ENCODE peak calls at places on chromosomes 1 and 21, in five cellular contexts. One of them, this sample, is unnamed.

GRCh38 chr21:34988139-34988538 is 61.0 kb downstream of the RUNX1 start:
- DNase-seq in fibroblast of the aortic adventitia: no peak
- DNase-seq in brain microvascular endothelial cell: no peak
- DNase-seq in nephron progenitor cell: peak; percentile 10
- DNase-seq in astrocyte of the cerebellum: no peak
- DNase-seq in this sample: no peak

GRCh38 chr21:32001390-32001789 is 128.6 kb downstream of the HUNK start:
- DNase-seq in fibroblast of the aortic adventitia: no peak
- DNase-seq in brain microvascular endothelial cell: no peak
- DNase-seq in nephron progenitor cell: no peak
- DNase-seq in astrocyte of the cerebellum: peak; percentile 3
- DNase-seq in this sample: no peak

GRCh38 chr1:21911205-21912001 is 25.7 kb downstream of the HSPG2 start:
- DNase-seq in fibroblast of the aortic adventitia: peak; percentile 71
- DNase-seq in brain microvascular endothelial cell: no peak
- DNase-seq in nephron progenitor cell: no peak
- DNase-seq in astrocyte of the cerebellum: no peak
- DNase-seq in this sample: no peak

GRCh38 chr1:223667484-223668182 is 2.1 kb upstream of the CAPN8 start:
- DNase-seq in fibroblast of the aortic adventitia: no peak
- DNase-seq in brain microvascular endothelial cell: no peak
- DNase-seq in nephron progenitor cell: no peak
- DNase-seq in astrocyte of the cerebellum: no peak
- DNase-seq in this sample: no peak

GRCh38 chr1:179247923-179248322 is 18.4 kb upstream of the ABL2 start:
- DNase-seq in fibroblast of the aortic adventitia: no peak
- DNase-seq in brain microvascular endothelial cell: no peak
- DNase-seq in nephron progenitor cell: no peak
- DNase-seq in astrocyte of the cerebellum: no peak
- DNase-seq in this sample: no peak

GRCh38 chr1:203271018-203271743 is 34.1 kb upstream of the BTG2 start:
- DNase-seq in fibroblast of the aortic adventitia: peak; percentile 75
- DNase-seq in brain microvascular endothelial cell: peak; percentile 66
- DNase-seq in nephron progenitor cell: no peak
- DNase-seq in astrocyte of the cerebellum: no peak
- DNase-seq in this sample: no peak

GRCh38 chr1:50529510-50529909 is 106.3 kb upstream of the DMRTA2 start:
- DNase-seq in fibroblast of the aortic adventitia: no peak
- DNase-seq in brain microvascular endothelial cell: no peak
- DNase-seq in nephron progenitor cell: no peak
- DNase-seq in astrocyte of the cerebellum: no peak
- DNase-seq in this sample: no peak

GRCh38 chr1:223153177-223154119 is 10.4 kb upstream of the TLR5 start:
- DNase-seq in fibroblast of the aortic adventitia: peak; percentile 34
- DNase-seq in brain microvascular endothelial cell: peak; percentile 32
- DNase-seq in nephron progenitor cell: no peak
- DNase-seq in astrocyte of the cerebellum: no peak
- DNase-seq in this sample: no peak

GRCh38 chr1:184390889-184391288 is 4.1 kb downstream of the C1orf21 start:
- DNase-seq in fibroblast of the aortic adventitia: peak; percentile 34
- DNase-seq in brain microvascular endothelial cell: no peak
- DNase-seq in nephron progenitor cell: no peak
- DNase-seq in astrocyte of the cerebellum: no peak
- DNase-seq in this sample: no peak

GRCh38 chr1:169326644-169327316 is 40.8 kb downstream of the NME7 start:
- DNase-seq in fibroblast of the aortic adventitia: peak; percentile 51
- DNase-seq in brain microvascular endothelial cell: no peak
- DNase-seq in nephron progenitor cell: no peak
- DNase-seq in astrocyte of the cerebellum: peak; percentile 16
- DNase-seq in this sample: no peak

GRCh38 chr1:118947790-118948189 is 40.4 kb downstream of the TBX15 start:
- DNase-seq in fibroblast of the aortic adventitia: peak; percentile 88
- DNase-seq in brain microvascular endothelial cell: peak; percentile 96
- DNase-seq in nephron progenitor cell: no peak
- DNase-seq in astrocyte of the cerebellum: no peak
- DNase-seq in this sample: no peak

GRCh38 chr1:10424034-10424433 is 6.2 kb upstream of the CENPS start:
- DNase-seq in fibroblast of the aortic adventitia: peak; percentile 69
- DNase-seq in brain microvascular endothelial cell: no peak
- DNase-seq in nephron progenitor cell: no peak
- DNase-seq in astrocyte of the cerebellum: no peak
- DNase-seq in this sample: no peak

GRCh38 chr1:954927-955326 is 4.1 kb downstream of the NOC2L start:
- DNase-seq in fibroblast of the aortic adventitia: no peak
- DNase-seq in brain microvascular endothelial cell: no peak
- DNase-seq in nephron progenitor cell: no peak
- DNase-seq in astrocyte of the cerebellum: no peak
- DNase-seq in this sample: no peak

GRCh38 chr1:65958561-65959350 is 166.1 kb downstream of the PDE4B start:
- DNase-seq in fibroblast of the aortic adventitia: peak; percentile 68
- DNase-seq in brain microvascular endothelial cell: peak; percentile 54
- DNase-seq in nephron progenitor cell: peak; percentile 29
- DNase-seq in astrocyte of the cerebellum: peak; percentile 49
- DNase-seq in this sample: no peak

GRCh38 chr1:109808703-109809102 is 45.0 kb upstream of the EPS8L3 start:
- DNase-seq in fibroblast of the aortic adventitia: no peak
- DNase-seq in brain microvascular endothelial cell: no peak
- DNase-seq in nephron progenitor cell: no peak
- DNase-seq in astrocyte of the cerebellum: no peak
- DNase-seq in this sample: no peak
- TF ChIP-seq CTCF in fibroblast of the aortic adventitia: no peak
- TF ChIP-seq CTCF in brain microvascular endothelial cell: no peak
- TF ChIP-seq CTCF in nephron progenitor cell: no peak
- TF ChIP-seq CTCF in astrocyte of the cerebellum: no peak
- TF ChIP-seq CTCF in this sample: no peak

DNA sequence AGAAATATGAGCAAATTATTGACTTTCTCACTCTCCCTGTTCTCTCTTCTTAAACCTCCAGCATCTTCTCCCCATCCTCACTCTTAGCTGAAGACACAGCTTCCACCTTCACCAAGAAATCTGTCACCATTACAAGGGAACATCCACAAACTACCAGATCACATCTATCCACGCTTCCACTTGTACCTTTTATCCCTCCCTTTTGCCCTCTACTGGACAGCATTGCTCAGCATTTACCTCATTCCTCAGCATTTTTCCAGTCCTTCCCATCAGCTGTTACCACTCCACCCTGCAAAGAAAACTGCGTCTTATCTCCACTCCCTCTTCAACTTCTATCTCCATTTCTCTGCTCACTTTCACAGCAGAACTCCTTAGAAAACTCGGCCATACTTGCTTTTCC is 42.6 kb downstream of the KCNJ6 start:
- DNase-seq in fibroblast of the aortic adventitia: peak; percentile 15
- DNase-seq in brain microvascular endothelial cell: no peak
- DNase-seq in nephron progenitor cell: no peak
- DNase-seq in astrocyte of the cerebellum: no peak
- DNase-seq in this sample: no peak
- TF ChIP-seq CTCF in fibroblast of the aortic adventitia: no peak
- TF ChIP-seq CTCF in brain microvascular endothelial cell: peak; percentile 54
- TF ChIP-seq CTCF in nephron progenitor cell: no peak
- TF ChIP-seq CTCF in astrocyte of the cerebellum: peak; percentile 19
- TF ChIP-seq CTCF in this sample: no peak

GRCh38 chr1:247680171-247680570 is 632 bp upstream of the OR13G1 start:
- DNase-seq in fibroblast of the aortic adventitia: no peak
- DNase-seq in brain microvascular endothelial cell: no peak
- DNase-seq in nephron progenitor cell: no peak
- DNase-seq in astrocyte of the cerebellum: no peak
- DNase-seq in this sample: no peak

GRCh38 chr1:247679639-247680038 is at the start of gene OR13G1:
- DNase-seq in fibroblast of the aortic adventitia: no peak
- DNase-seq in brain microvascular endothelial cell: no peak
- DNase-seq in nephron progenitor cell: no peak
- DNase-seq in astrocyte of the cerebellum: no peak
- DNase-seq in this sample: no peak

DNA sequence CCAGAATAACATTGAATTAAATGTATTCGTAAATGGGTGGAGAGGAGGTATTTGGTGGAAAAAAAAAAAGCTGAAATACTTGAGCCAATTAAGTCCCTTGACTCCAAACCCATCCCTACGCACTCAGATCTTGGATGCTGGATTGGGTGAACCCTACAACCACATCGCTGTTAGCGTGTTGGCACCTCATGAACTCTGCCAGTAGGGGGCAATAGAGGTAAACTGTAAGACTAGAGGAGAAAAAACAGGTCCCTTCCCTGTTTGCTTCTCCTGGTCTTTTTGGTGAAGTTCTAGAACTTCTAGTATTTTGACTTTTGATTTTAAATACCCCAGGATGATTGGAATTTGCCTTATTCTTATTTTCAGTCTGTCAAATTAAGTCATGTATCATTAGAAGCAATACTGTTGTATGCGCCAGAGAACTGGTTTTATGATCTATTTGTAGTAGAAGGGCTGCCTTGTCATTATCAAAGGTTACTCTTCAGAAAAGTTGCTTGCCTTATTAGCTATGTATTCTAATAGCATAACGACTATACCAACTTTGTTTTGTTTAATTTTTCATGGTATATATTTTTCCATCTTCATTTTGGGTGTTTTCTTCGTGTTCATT is 1.9 kb upstream of the OR13G1 start:
- DNase-seq in fibroblast of the aortic adventitia: peak; percentile 15
- DNase-seq in brain microvascular endothelial cell: peak; percentile 28
- DNase-seq in nephron progenitor cell: peak; percentile 61
- DNase-seq in astrocyte of the cerebellum: peak; percentile 31
- DNase-seq in this sample: no peak
- TF ChIP-seq CTCF in fibroblast of the aortic adventitia: peak; percentile 48
- TF ChIP-seq CTCF in brain microvascular endothelial cell: peak; percentile 87
- TF ChIP-seq CTCF in nephron progenitor cell: peak; percentile 88
- TF ChIP-seq CTCF in astrocyte of the cerebellum: peak; percentile 88
- TF ChIP-seq CTCF in this sample: peak; percentile 68

DNA sequence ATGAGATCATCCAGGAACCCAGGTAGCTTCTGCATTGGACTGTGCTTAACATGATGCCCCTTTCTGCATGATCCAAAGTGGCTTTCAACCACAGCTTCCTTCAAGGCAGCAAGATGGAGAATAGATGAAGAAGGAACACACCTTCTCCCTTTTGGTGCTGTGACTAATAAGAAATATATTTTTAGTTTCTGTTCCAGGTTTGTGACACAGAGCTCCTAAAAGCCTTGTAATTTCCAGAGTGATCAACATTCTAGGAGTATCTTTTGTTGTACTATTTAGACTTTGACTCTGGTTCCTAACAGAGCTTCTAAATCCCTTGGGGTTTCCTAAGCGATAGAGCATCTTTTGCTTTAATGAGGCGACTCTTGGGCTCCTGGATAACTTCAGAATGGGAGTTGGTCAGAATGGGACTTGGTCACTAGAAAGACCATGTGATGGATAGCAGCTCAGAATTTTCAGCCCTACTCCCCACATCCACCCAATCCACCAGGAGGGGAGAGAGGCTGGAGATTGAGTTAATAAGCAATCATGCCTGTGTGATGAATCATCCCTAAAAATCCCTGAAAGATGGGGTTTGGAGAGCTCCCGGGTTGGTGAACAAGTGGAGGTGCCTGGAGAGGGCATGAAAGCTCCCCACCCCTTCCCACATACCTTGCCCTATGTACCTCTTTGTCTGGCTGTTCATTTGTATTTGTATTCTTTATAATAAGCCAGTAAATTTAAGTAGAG is 134.8 kb downstream of the FGGY start:
- DNase-seq in fibroblast of the aortic adventitia: peak; percentile 39
- DNase-seq in brain microvascular endothelial cell: no peak
- DNase-seq in nephron progenitor cell: no peak
- DNase-seq in astrocyte of the cerebellum: no peak
- DNase-seq in this sample: no peak
- TF ChIP-seq CTCF in fibroblast of the aortic adventitia: peak; percentile 9
- TF ChIP-seq CTCF in brain microvascular endothelial cell: no peak
- TF ChIP-seq CTCF in nephron progenitor cell: no peak
- TF ChIP-seq CTCF in astrocyte of the cerebellum: no peak
- TF ChIP-seq CTCF in this sample: no peak

GRCh38 chr1:155094622-155094948 is 15.9 kb downstream of the EFNA3 start:
- DNase-seq in fibroblast of the aortic adventitia: no peak
- DNase-seq in brain microvascular endothelial cell: no peak
- DNase-seq in nephron progenitor cell: no peak
- DNase-seq in astrocyte of the cerebellum: no peak
- DNase-seq in this sample: no peak
- TF ChIP-seq CTCF in fibroblast of the aortic adventitia: no peak
- TF ChIP-seq CTCF in brain microvascular endothelial cell: no peak
- TF ChIP-seq CTCF in nephron progenitor cell: no peak
- TF ChIP-seq CTCF in astrocyte of the cerebellum: no peak
- TF ChIP-seq CTCF in this sample: no peak

DNA sequence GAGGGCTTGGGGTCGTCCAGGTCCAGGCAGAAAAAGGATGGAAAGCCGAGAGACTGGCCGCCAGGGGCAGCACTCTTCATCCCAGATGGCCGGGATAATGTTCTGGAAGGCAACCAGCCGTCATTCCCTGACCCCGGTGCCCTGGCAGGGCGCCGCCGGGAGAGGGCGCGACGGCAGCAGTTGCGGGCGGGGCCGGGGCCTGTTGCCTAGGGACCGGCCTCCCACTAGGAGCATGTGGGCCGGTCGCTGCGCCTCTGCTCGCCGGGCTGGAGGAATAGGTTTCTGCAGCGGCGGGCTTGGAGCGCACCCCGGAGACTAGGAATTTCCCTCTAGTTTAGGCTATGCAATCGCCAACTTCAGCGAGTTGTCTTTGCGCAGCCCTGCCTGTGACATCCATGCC is 11.0 kb downstream of the DMRTB1 start:
- DNase-seq in fibroblast of the aortic adventitia: peak; percentile 61
- DNase-seq in brain microvascular endothelial cell: peak; percentile 69
- DNase-seq in nephron progenitor cell: peak; percentile 94
- DNase-seq in astrocyte of the cerebellum: peak; percentile 55
- DNase-seq in this sample: no peak
- TF ChIP-seq CTCF in fibroblast of the aortic adventitia: peak; percentile 65
- TF ChIP-seq CTCF in brain microvascular endothelial cell: peak; percentile 83
- TF ChIP-seq CTCF in nephron progenitor cell: peak; percentile 97
- TF ChIP-seq CTCF in astrocyte of the cerebellum: peak; percentile 75
- TF ChIP-seq CTCF in this sample: no peak

DNA sequence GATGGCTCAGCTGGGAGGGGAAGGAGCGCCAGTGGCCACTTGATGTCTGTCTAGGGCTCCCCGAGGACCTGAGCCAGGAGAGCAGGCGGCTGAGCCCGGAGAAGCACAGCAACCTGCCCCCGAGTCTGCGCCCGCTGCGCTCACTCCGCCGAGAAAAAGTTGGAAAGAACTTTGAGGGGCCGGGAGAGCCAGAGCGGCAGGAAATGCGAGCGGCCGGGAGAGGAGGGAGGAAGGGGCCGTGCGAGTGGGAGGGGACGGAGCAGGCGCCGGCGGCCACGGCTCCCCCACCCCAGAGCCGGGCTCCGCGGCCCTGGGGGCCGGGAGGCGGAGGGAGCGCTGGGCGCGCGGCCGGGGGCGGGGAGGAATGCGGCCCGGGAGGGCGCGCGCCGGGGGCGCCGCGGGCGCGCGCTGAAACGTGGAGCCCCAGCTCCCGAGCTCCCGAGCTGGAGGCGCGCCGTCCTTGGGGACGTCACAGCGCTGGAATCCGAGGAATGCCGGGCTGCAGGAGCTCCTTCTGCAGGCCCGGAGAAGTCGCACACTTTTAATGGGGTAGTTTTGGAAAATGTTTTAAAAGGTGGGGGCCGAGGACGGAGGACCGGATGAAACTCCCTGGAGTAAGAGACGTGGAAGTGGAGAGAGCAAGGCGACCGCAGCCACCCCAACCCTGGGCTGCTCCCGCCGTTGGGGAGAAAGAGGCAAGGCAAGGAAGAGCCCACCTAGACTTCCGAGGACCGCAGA is at the start of gene PTPN14:
- DNase-seq in fibroblast of the aortic adventitia: peak; percentile 93
- DNase-seq in brain microvascular endothelial cell: peak; percentile 91
- DNase-seq in nephron progenitor cell: peak; percentile 92
- DNase-seq in astrocyte of the cerebellum: peak; percentile 88
- DNase-seq in this sample: no peak
- TF ChIP-seq CTCF in fibroblast of the aortic adventitia: peak; percentile 61
- TF ChIP-seq CTCF in brain microvascular endothelial cell: peak; percentile 62
- TF ChIP-seq CTCF in nephron progenitor cell: peak; percentile 23
- TF ChIP-seq CTCF in astrocyte of the cerebellum: peak; percentile 53
- TF ChIP-seq CTCF in this sample: no peak

This sample was measured in natural killer cell.